ENCODE peak calls at places on chromosomes 7 and 10, in four cellular contexts. One of them, this sample, is unnamed.
A peak's percentile ranks its signal among the peaks of the same experiment; 100 is the strongest.

GRCh38 chr7:79176859-79177477 is 276.5 kb downstream of the MAGI2 start:
- DNase-seq in lower lobe of right lung: no peak
- DNase-seq in stimulated activated naive CD4-positive, alpha-beta T cell: no peak
- DNase-seq in left lobe of liver: no peak
- DNase-seq in this sample: peak; percentile 62

GRCh38 chr10:50497758-50498157 is 126.0 kb downstream of the SGMS1 start:
- DNase-seq in lower lobe of right lung: no peak
- DNase-seq in stimulated activated naive CD4-positive, alpha-beta T cell: no peak
- DNase-seq in left lobe of liver: no peak
- DNase-seq in this sample: peak; percentile 88

GRCh38 chr10:73908853-73909611 is 1.9 kb upstream of the PLAU start:
- DNase-seq in lower lobe of right lung: peak; percentile 65
- DNase-seq in stimulated activated naive CD4-positive, alpha-beta T cell: no peak
- DNase-seq in left lobe of liver: no peak
- DNase-seq in this sample: peak; percentile 97

GRCh38 chr10:133166828-133167692 is 7.0 kb downstream of the KNDC1 start:
- DNase-seq in lower lobe of right lung: peak; percentile 45
- DNase-seq in stimulated activated naive CD4-positive, alpha-beta T cell: no peak
- DNase-seq in left lobe of liver: peak; percentile 40
- DNase-seq in this sample: no peak

GRCh38 chr7:75987026-75987804 is 7.2 kb downstream of the TMEM120A start:
- DNase-seq in lower lobe of right lung: peak; percentile 23
- DNase-seq in stimulated activated naive CD4-positive, alpha-beta T cell: no peak
- DNase-seq in left lobe of liver: peak; percentile 61
- DNase-seq in this sample: no peak

GRCh38 chr7:40887099-40887498 is 752.3 kb downstream of the SUGCT start:
- DNase-seq in lower lobe of right lung: no peak
- DNase-seq in stimulated activated naive CD4-positive, alpha-beta T cell: no peak
- DNase-seq in left lobe of liver: no peak
- DNase-seq in this sample: peak; percentile 74

GRCh38 chr10:132958886-132959295 is 16.5 kb upstream of the CFAP46 start:
- DNase-seq in lower lobe of right lung: no peak
- DNase-seq in stimulated activated naive CD4-positive, alpha-beta T cell: no peak
- DNase-seq in left lobe of liver: peak; percentile 51
- DNase-seq in this sample: no peak

GRCh38 chr7:50153141-50153540 is 60.1 kb upstream of the ZPBP start:
- DNase-seq in lower lobe of right lung: no peak
- DNase-seq in stimulated activated naive CD4-positive, alpha-beta T cell: no peak
- DNase-seq in left lobe of liver: no peak
- DNase-seq in this sample: no peak

GRCh38 chr10:62503871-62504270 is 129.7 kb downstream of the ZNF365 start:
- DNase-seq in lower lobe of right lung: no peak
- DNase-seq in stimulated activated naive CD4-positive, alpha-beta T cell: no peak
- DNase-seq in left lobe of liver: no peak
- DNase-seq in this sample: no peak

GRCh38 chr10:4812952-4813351 is 13.1 kb upstream of the AKR1E2 start:
- DNase-seq in lower lobe of right lung: no peak
- DNase-seq in stimulated activated naive CD4-positive, alpha-beta T cell: no peak
- DNase-seq in left lobe of liver: no peak
- DNase-seq in this sample: peak; percentile 97

GRCh38 chr7:151249732-151250072 is 1.2 kb upstream of the SMARCD3 start:
- DNase-seq in lower lobe of right lung: peak; percentile 72
- DNase-seq in stimulated activated naive CD4-positive, alpha-beta T cell: no peak
- DNase-seq in left lobe of liver: no peak
- DNase-seq in this sample: peak; percentile 39

GRCh38 chr10:3935933-3936359 is 150.9 kb upstream of the KLF6 start:
- DNase-seq in lower lobe of right lung: no peak
- DNase-seq in stimulated activated naive CD4-positive, alpha-beta T cell: no peak
- DNase-seq in left lobe of liver: peak; percentile 75
- DNase-seq in this sample: peak; percentile 48

GRCh38 chr7:26201261-26202018 is at the start of gene CBX3:
- DNase-seq in lower lobe of right lung: peak; percentile 93
- DNase-seq in stimulated activated naive CD4-positive, alpha-beta T cell: no peak
- DNase-seq in left lobe of liver: peak; percentile 91
- DNase-seq in this sample: peak; percentile 72

GRCh38 chr10:29379208-29379607 is 90.3 kb downstream of the LYZL1 start:
- DNase-seq in lower lobe of right lung: no peak
- DNase-seq in stimulated activated naive CD4-positive, alpha-beta T cell: no peak
- DNase-seq in left lobe of liver: no peak
- DNase-seq in this sample: no peak

GRCh38 chr10:7231420-7232414 is 179.1 kb downstream of the SFMBT2 start:
- DNase-seq in lower lobe of right lung: no peak
- DNase-seq in stimulated activated naive CD4-positive, alpha-beta T cell: no peak
- DNase-seq in left lobe of liver: no peak
- DNase-seq in this sample: no peak

GRCh38 chr10:21675157-21675796 is 141.2 kb downstream of the MLLT10 start:
- DNase-seq in lower lobe of right lung: no peak
- DNase-seq in stimulated activated naive CD4-positive, alpha-beta T cell: peak; percentile 0
- DNase-seq in left lobe of liver: no peak
- DNase-seq in this sample: peak; percentile 34

GRCh38 chr7:28856656-28857055 is 101.5 kb downstream of the TRIL start:
- DNase-seq in lower lobe of right lung: no peak
- DNase-seq in stimulated activated naive CD4-positive, alpha-beta T cell: no peak
- DNase-seq in left lobe of liver: no peak
- DNase-seq in this sample: no peak

GRCh38 chr7:102992820-102993531 is 80.2 kb downstream of the LRRC17 start:
- DNase-seq in lower lobe of right lung: no peak
- DNase-seq in stimulated activated naive CD4-positive, alpha-beta T cell: no peak
- DNase-seq in left lobe of liver: no peak
- DNase-seq in this sample: peak; percentile 93

GRCh38 chr7:18393465-18394118 is 102.0 kb upstream of the HDAC9 start:
- DNase-seq in lower lobe of right lung: no peak
- DNase-seq in stimulated activated naive CD4-positive, alpha-beta T cell: no peak
- DNase-seq in left lobe of liver: no peak
- DNase-seq in this sample: no peak

GRCh38 chr10:15829495-15829894 is 30.8 kb downstream of the MINDY3 start:
- DNase-seq in lower lobe of right lung: no peak
- DNase-seq in stimulated activated naive CD4-positive, alpha-beta T cell: no peak
- DNase-seq in left lobe of liver: no peak
- DNase-seq in this sample: no peak

GRCh38 chr7:35248576-35249536 is 5.0 kb downstream of the TBX20 start:
- DNase-seq in lower lobe of right lung: no peak
- DNase-seq in stimulated activated naive CD4-positive, alpha-beta T cell: no peak
- DNase-seq in left lobe of liver: no peak
- DNase-seq in this sample: no peak

GRCh38 chr7:132098337-132098736 is 477.9 kb downstream of the PLXNA4 start:
- DNase-seq in lower lobe of right lung: no peak
- DNase-seq in stimulated activated naive CD4-positive, alpha-beta T cell: no peak
- DNase-seq in left lobe of liver: no peak
- DNase-seq in this sample: no peak

GRCh38 chr10:43119416-43120115 is 18.7 kb upstream of the CSGALNACT2 start:
- DNase-seq in lower lobe of right lung: peak; percentile 45
- DNase-seq in stimulated activated naive CD4-positive, alpha-beta T cell: no peak
- DNase-seq in left lobe of liver: no peak
- DNase-seq in this sample: no peak

GRCh38 chr10:3132036-3133025 is 40.3 kb downstream of the PITRM1 start:
- DNase-seq in lower lobe of right lung: no peak
- DNase-seq in stimulated activated naive CD4-positive, alpha-beta T cell: no peak
- DNase-seq in left lobe of liver: no peak
- DNase-seq in this sample: peak; percentile 32

GRCh38 chr7:79458796-79459195 is 5.3 kb upstream of the MAGI2 start:
- DNase-seq in lower lobe of right lung: no peak
- DNase-seq in stimulated activated naive CD4-positive, alpha-beta T cell: no peak
- DNase-seq in left lobe of liver: no peak
- DNase-seq in this sample: peak; percentile 41

GRCh38 chr10:124093076-124093773 is at the start of gene CHST15:
- DNase-seq in lower lobe of right lung: peak; percentile 65
- DNase-seq in stimulated activated naive CD4-positive, alpha-beta T cell: no peak
- DNase-seq in left lobe of liver: peak; percentile 63
- DNase-seq in this sample: peak; percentile 36

This sample was measured in iris pigment epithelial cell.